ENCODE peak calls at places on chromosome 14, in six cellular contexts. T is HCT116, X is neural crest cell, V is left ventricle myocardium inferior, N is cardiac muscle cell, P is IMR-90. Y is an unnamed sample.

GRCh38 chr14:67636361-67636919 is 16.7 kb downstream of the ARG2 start:
- DNase-seq in T (no peak), X (no peak), V (no peak), N (no peak), P (peak), Y (no peak)

GRCh38 chr14:58695514-58695913 is 57.8 kb downstream of the DACT1 start:
- DNase-seq in T (no peak), X (no peak), V (no peak), N (no peak), P (no peak), Y (no peak)

GRCh38 chr14:34981743-34982420 is 910 bp upstream of the SRP54 start:
- DNase-seq in T (peak), X (peak), V (no peak), N (peak), P (peak), Y (peak)

GRCh38 chr14:55749201-55749812 is 169.3 kb downstream of the KTN1 start:
- DNase-seq in T (no peak), X (no peak), V (no peak), N (no peak), P (peak), Y (no peak)

GRCh38 chr14:76312821-76313220 is 63.1 kb upstream of the ESRRB start:
- DNase-seq in T (no peak), X (no peak), V (no peak), N (no peak), P (no peak), Y (no peak)

GRCh38 chr14:36315159-36315853 is 5.1 kb downstream of the MBIP start:
- DNase-seq in T (no peak), X (no peak), V (no peak), N (no peak), P (no peak), Y (no peak)

GRCh38 chr14:61322011-61322798 is 826 bp downstream of the PRKCH start:
- DNase-seq in T (no peak), X (no peak), V (peak), N (peak), P (no peak), Y (peak)

GRCh38 chr14:87231336-87232026 is 761.5 kb downstream of the GALC start:
- DNase-seq in T (no peak), X (no peak), V (no peak), N (no peak), P (no peak), Y (no peak)

GRCh38 chr14:76786556-76786955 is 25.3 kb downstream of the VASH1 start:
- DNase-seq in T (no peak), X (no peak), V (no peak), N (no peak), P (no peak), Y (no peak)

GRCh38 chr14:76985540-76986260 is 42.8 kb downstream of the IRF2BPL start:
- DNase-seq in T (no peak), X (no peak), V (no peak), N (no peak), P (peak), Y (no peak)

GRCh38 chr14:37093364-37093763 is 79.0 kb downstream of the SLC25A21 start:
- DNase-seq in T (no peak), X (no peak), V (no peak), N (no peak), P (no peak), Y (no peak)

GRCh38 chr14:75864352-75864751 is 117.4 kb downstream of the TGFB3 start:
- DNase-seq in T (no peak), X (no peak), V (no peak), N (no peak), P (peak), Y (no peak)

GRCh38 chr14:60350366-60350720 is 101.3 kb downstream of the PPM1A start:
- DNase-seq in T (no peak), X (no peak), V (no peak), N (peak), P (no peak), Y (no peak)

GRCh38 chr14:29637406-29637805 is 290.2 kb downstream of the PRKD1 start:
- DNase-seq in T (no peak), X (no peak), V (peak), N (no peak), P (peak), Y (peak)

GRCh38 chr14:92993302-92993701 is 70.4 kb downstream of the CHGA start:
- DNase-seq in T (no peak), X (no peak), V (peak), N (no peak), P (no peak), Y (no peak)

GRCh38 chr14:89429206-89430091 is 12.4 kb upstream of the FOXN3 start:
- DNase-seq in T (no peak), X (no peak), V (no peak), N (no peak), P (peak), Y (no peak)

GRCh38 chr14:99514552-99515300 is 33.5 kb downstream of the CCNK start:
- DNase-seq in T (no peak), X (no peak), V (no peak), N (no peak), P (no peak), Y (no peak)

GRCh38 chr14:72941286-72941985 is 15.2 kb downstream of the DCAF4 start:
- DNase-seq in T (no peak), X (no peak), V (no peak), N (no peak), P (no peak), Y (no peak)

GRCh38 chr14:33568935-33569579 is 381.8 kb downstream of the EGLN3 start:
- DNase-seq in T (no peak), X (no peak), V (no peak), N (no peak), P (no peak), Y (no peak)

GRCh38 chr14:23613242-23614070 is 22.7 kb upstream of the DHRS2 start:
- DNase-seq in T (no peak), X (no peak), V (no peak), N (no peak), P (no peak), Y (no peak)

GRCh38 chr14:24013654-24014514 is 25.2 kb downstream of the DHRS4L2 start:
- DNase-seq in T (peak), X (peak), V (no peak), N (peak), P (peak), Y (peak)

GRCh38 chr14:99604766-99605298 is 825 bp upstream of the CCDC85C start:
- DNase-seq in T (no peak), X (peak), V (no peak), N (peak), P (peak), Y (peak)

GRCh38 chr14:102226356-102227125 is 78.4 kb downstream of the MOK start:
- DNase-seq in T (no peak), X (no peak), V (no peak), N (no peak), P (no peak), Y (no peak)

GRCh38 chr14:32509632-32510187 is 180.6 kb downstream of the AKAP6 start:
- DNase-seq in T (no peak), X (no peak), V (peak), N (no peak), P (peak), Y (peak)

GRCh38 chr14:89955022-89955414 is 488 bp upstream of the EFCAB11 start:
- DNase-seq in T (no peak), X (no peak), V (no peak), N (no peak), P (no peak), Y (no peak)

GRCh38 chr14:89237923-89238529 is 179.0 kb downstream of the FOXN3 start:
- DNase-seq in T (no peak), X (no peak), V (no peak), N (no peak), P (peak), Y (no peak)

GRCh38 chr14:32224731-32225377 is 21.8 kb upstream of the RNU6-8 start:
- DNase-seq in T (no peak), X (no peak), V (no peak), N (peak), P (peak), Y (peak)

GRCh38 chr14:55130194-55130550 is 1.1 kb downstream of the LGALS3 start:
- DNase-seq in T (no peak), X (no peak), V (no peak), N (no peak), P (peak), Y (no peak)

GRCh38 chr14:27078176-27078575 is 480.3 kb upstream of the NOVA1 start:
- DNase-seq in T (no peak), X (no peak), V (no peak), N (no peak), P (no peak), Y (no peak)

GRCh38 chr14:51305761-51306160 is 65.7 kb downstream of the TMX1 start:
- DNase-seq in T (no peak), X (no peak), V (no peak), N (no peak), P (no peak), Y (no peak)

GRCh38 chr14:103294091-103294490 is 39.9 kb upstream of the EIF5 start:
- DNase-seq in T (no peak), X (no peak), V (no peak), N (no peak), P (no peak), Y (no peak)

GRCh38 chr14:103293465-103293864 is 40.6 kb upstream of the EIF5 start:
- DNase-seq in T (no peak), X (no peak), V (no peak), N (no peak), P (no peak), Y (no peak)

GRCh38 chr14:103296007-103296406 is 38.0 kb upstream of the EIF5 start:
- DNase-seq in T (no peak), X (no peak), V (no peak), N (peak), P (peak), Y (peak)

GRCh38 chr14:103298620-103299019 is 35.4 kb upstream of the EIF5 start:
- DNase-seq in T (no peak), X (no peak), V (no peak), N (no peak), P (no peak), Y (no peak)

GRCh38 chr14:103296987-103297386 is 37.0 kb upstream of the EIF5 start:
- DNase-seq in T (no peak), X (no peak), V (no peak), N (no peak), P (no peak), Y (no peak)
- TF ChIP-seq CTCF in T (no peak), X (peak), V (no peak), N (no peak), P (no peak), Y (no peak)

GRCh38 chr14:100889641-100890040 is 13.9 kb downstream of the RTL1 start:
- DNase-seq in T (no peak), X (no peak), V (peak), N (no peak), P (no peak), Y (no peak)
- TF ChIP-seq CTCF in T (no peak), X (no peak), V (no peak), N (no peak), P (no peak), Y (no peak)

GRCh38 chr14:69002069-69002468 is 23.0 kb upstream of the ACTN1 start:
- DNase-seq in T (no peak), X (no peak), V (no peak), N (peak), P (no peak), Y (peak)
- TF ChIP-seq CTCF in T (peak), X (peak), V (peak), N (peak), P (no peak), Y (peak)

DNA sequence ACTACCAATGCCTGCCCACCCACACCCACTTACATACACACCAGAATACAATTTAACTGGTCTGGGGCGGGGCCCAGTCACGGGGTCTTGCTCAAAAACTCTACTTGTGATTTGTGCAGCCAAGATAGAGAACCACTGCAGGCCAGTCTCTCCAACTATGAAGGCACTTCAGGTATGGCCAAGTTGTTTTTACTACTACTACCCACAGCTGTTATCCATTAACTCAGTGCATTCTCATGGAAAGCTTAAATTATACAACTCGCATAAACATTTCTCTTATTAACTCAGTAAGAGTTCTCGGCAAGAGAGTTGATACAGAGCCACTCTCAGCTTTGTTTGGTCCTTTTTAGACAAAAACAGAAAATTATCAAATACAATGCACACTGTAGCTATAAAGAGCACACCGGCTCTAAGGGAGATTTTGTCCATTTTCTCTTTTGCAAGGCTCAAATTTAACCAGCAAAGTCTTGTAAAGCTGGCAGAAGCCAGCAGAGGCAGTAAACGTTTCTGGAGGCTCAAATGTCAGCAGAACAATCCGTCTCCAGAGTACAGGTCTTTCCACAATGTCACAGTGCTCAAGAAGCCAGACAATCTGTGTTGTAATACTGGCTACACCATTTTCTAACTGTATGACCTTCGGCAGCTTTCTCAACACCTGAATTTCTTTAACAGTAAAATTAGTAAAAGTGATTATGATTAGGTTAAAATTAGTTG is 85.9 kb downstream of the PTGER2 start:
- DNase-seq in T (peak), X (no peak), V (no peak), N (peak), P (peak), Y (no peak)
- TF ChIP-seq CTCF in T (peak), X (no peak), V (no peak), N (peak), P (peak), Y (no peak)

GRCh38 chr14:106506901-106507305 is 980.5 kb downstream of the TMEM121 start:
- DNase-seq in T (no peak), X (no peak), V (no peak), N (no peak), P (no peak), Y (no peak)

GRCh38 chr14:106500571-106500970 is 974.2 kb downstream of the TMEM121 start:
- DNase-seq in T (no peak), X (no peak), V (no peak), N (no peak), P (no peak), Y (no peak)

GRCh38 chr14:106507354-106507753 is 981.0 kb downstream of the TMEM121 start:
- DNase-seq in T (no peak), X (no peak), V (no peak), N (no peak), P (no peak), Y (no peak)

GRCh38 chr14:106501898-106502297 is 975.5 kb downstream of the TMEM121 start:
- DNase-seq in T (no peak), X (no peak), V (no peak), N (no peak), P (no peak), Y (no peak)
- TF ChIP-seq CTCF in T (no peak), X (no peak), V (no peak), N (no peak), P (no peak), Y (no peak)

GRCh38 chr14:100825691-100826331 is at the start of gene MEG3:
- DNase-seq in T (no peak), X (no peak), V (peak), N (no peak), P (peak), Y (no peak)

GRCh38 chr14:100826371-100827139 is 637 bp downstream of the MEG3 start:
- DNase-seq in T (no peak), X (no peak), V (no peak), N (no peak), P (no peak), Y (no peak)

GRCh38 chr14:100828448-100828834 is 2.5 kb downstream of the MEG3 start:
- DNase-seq in T (no peak), X (no peak), V (no peak), N (no peak), P (no peak), Y (no peak)

GRCh38 chr14:100827751-100828447 is 2.0 kb downstream of the MEG3 start:
- DNase-seq in T (no peak), X (no peak), V (no peak), N (no peak), P (peak), Y (no peak)

DNA sequence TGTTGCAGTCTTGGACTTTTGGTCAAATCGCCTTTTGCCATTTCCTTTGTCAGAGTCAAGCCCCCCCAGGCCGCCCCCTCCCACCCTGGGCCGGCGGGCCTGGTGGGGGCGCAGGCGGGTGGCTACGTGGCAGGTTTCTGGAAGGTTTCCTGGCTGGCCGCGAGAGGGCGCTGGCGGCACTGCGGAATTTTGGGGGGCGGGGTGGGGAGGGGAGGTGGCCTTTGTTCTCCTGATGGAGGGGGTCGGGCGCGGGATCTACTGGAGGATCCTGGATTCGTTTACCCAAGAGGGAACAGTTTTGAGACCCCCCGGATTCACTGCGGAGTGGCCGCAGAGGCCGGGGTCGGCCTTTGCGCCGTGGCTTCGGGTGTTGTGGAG is 1.2 kb downstream of the MEG3 start:
- DNase-seq in T (no peak), X (no peak), V (no peak), N (no peak), P (peak), Y (no peak)
- TF ChIP-seq CTCF in T (no peak), X (no peak), V (peak), N (peak), P (peak), Y (no peak)

GRCh38 chr14:21771671-21772070 is 98.1 kb upstream of the OR4E1 start:
- DNase-seq in T (no peak), X (no peak), V (no peak), N (no peak), P (no peak), Y (peak)

GRCh38 chr14:21768875-21769257 is 95.2 kb upstream of the OR4E1 start:
- DNase-seq in T (no peak), X (no peak), V (no peak), N (no peak), P (no peak), Y (no peak)

GRCh38 chr14:21768116-21768874 is 94.7 kb upstream of the OR4E1 start:
- DNase-seq in T (peak), X (no peak), V (no peak), N (peak), P (peak), Y (peak)
- TF ChIP-seq CTCF in T (peak), X (peak), V (peak), N (peak), P (peak), Y (peak)

Y was measured in Calu3.